ENCODE peak calls at places on chromosomes 5 and 9, in nine cellular contexts. V, Z, Q, J, S, A, U, W and M are unnamed samples.
A peak's percentile ranks its signal among the peaks of the same experiment; 100 is the strongest.

GRCh38 chr9:134433101-134433500 is 106.8 kb downstream of the RXRA start:
- DNase-seq in V (no peak), Z (peak; percentile 54), Q (no peak), J (no peak), S (peak; percentile 33), A (no peak), U (no peak), W (no peak), M (no peak)

GRCh38 chr5:982377-983237 is 26.0 kb upstream of the NKD2 start:
- DNase-seq in V (peak; percentile 64), Z (no peak), Q (peak; percentile 75), J (peak; percentile 70), S (no peak), A (no peak), U (peak; percentile 86), W (no peak), M (peak; percentile 63)

GRCh38 chr5:100746730-100747129 is 156.4 kb downstream of the ST8SIA4 start:
- DNase-seq in V (no peak), Z (no peak), Q (no peak), J (no peak), S (no peak), A (no peak), U (no peak), W (peak; percentile 13), M (no peak)

GRCh38 chr5:154276932-154277331 is 86.4 kb downstream of the GALNT10 start:
- DNase-seq in V (no peak), Z (peak; percentile 82), Q (peak; percentile 16), J (peak; percentile 52), S (peak; percentile 98), A (no peak), U (no peak), W (no peak), M (no peak)

GRCh38 chr5:11046160-11046559 is 285.1 kb upstream of the DAP start:
- DNase-seq in V (no peak), Z (no peak), Q (peak; percentile 93), J (no peak), S (no peak), A (no peak), U (peak; percentile 49), W (no peak), M (no peak)

GRCh38 chr5:172499287-172499686 is 45.0 kb upstream of the SH3PXD2B start:
- DNase-seq in V (peak; percentile 16), Z (no peak), Q (no peak), J (no peak), S (no peak), A (no peak), U (peak; percentile 4), W (no peak), M (no peak)

GRCh38 chr9:30732060-30732459 is 1652.4 kb upstream of the ACO1 start:
- DNase-seq in V (no peak), Z (no peak), Q (peak; percentile 7), J (no peak), S (no peak), A (no peak), U (peak; percentile 41), W (no peak), M (no peak)

GRCh38 chr9:26791274-26791673 is 101.3 kb downstream of the CAAP1 start:
- DNase-seq in V (no peak), Z (no peak), Q (no peak), J (no peak), S (no peak), A (no peak), U (no peak), W (no peak), M (no peak)

GRCh38 chr5:116507051-116507537 is 67.5 kb downstream of the SEMA6A start:
- DNase-seq in V (no peak), Z (no peak), Q (no peak), J (no peak), S (no peak), A (no peak), U (no peak), W (no peak), M (no peak)

GRCh38 chr9:17600962-17601593 is 22.2 kb downstream of the SH3GL2 start:
- DNase-seq in V (no peak), Z (no peak), Q (no peak), J (no peak), S (peak; percentile 64), A (no peak), U (no peak), W (no peak), M (no peak)

GRCh38 chr5:139689631-139690384 is 41.7 kb downstream of the CXXC5 start:
- DNase-seq in V (no peak), Z (no peak), Q (peak; percentile 66), J (peak; percentile 65), S (no peak), A (no peak), U (peak; percentile 67), W (no peak), M (no peak)

GRCh38 chr5:122030251-122030650 is 47.8 kb downstream of the LOX start:
- DNase-seq in V (no peak), Z (no peak), Q (no peak), J (no peak), S (no peak), A (no peak), U (no peak), W (no peak), M (no peak)
- TF ChIP-seq CTCF in V (no peak), Z (no peak), Q (no peak), J (no peak), S (no peak), A (no peak), U (peak; percentile 30), W (no peak), M (no peak)

DNA sequence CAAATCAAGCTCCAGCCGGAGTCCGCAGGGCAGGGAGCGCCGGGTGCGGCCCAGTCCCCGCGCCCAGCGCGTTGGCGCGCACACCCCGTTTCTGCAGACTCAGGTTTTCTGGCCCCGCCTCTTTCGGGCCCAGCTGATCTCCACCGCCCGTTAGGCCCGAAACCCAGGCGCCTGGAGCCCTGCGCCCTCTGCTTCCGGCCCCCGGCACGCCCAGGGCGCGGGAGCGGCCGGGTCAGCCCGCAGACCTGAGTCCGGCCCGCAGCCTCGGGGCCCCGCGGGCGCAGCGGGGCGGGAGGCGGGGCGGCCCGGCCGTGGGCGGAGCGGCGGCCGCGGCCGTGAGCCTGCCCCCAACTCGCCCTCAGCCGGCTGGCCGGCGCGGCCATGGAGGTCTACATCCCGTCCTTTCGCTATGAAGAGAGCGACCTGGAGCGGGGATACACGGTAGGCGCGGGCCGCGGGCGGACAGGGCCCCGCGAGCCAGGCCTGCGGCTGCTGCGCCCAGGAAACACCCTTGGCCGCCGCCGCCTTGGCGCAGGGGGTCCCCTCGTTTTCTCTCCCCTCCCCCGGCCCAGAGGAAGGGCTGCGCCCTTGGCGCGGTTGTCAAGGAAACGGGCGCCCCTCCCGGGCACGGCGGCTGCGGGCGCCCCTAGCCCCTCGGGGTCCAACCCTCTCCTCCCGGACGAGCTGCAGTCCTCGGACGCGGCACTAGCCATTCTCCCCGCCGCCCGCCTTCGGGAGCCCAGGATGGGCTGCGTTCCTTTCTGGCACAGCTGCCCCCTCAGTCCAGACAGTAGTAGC is at the start of gene SNX24:
- DNase-seq in V (peak; percentile 84), Z (peak; percentile 78), Q (peak; percentile 77), J (peak; percentile 91), S (peak; percentile 71), A (no peak), U (peak; percentile 87), W (peak; percentile 15), M (peak; percentile 77)
- TF ChIP-seq CTCF in V (no peak), Z (no peak), Q (no peak), J (no peak), S (no peak), A (no peak), U (no peak), W (no peak), M (no peak)

GRCh38 chr9:121645003-121645402 is 6.4 kb upstream of the DAB2IP start:
- DNase-seq in V (no peak), Z (no peak), Q (peak; percentile 93), J (no peak), S (no peak), A (no peak), U (no peak), W (no peak), M (peak; percentile 39)
- TF ChIP-seq CTCF in V (no peak), Z (no peak), Q (no peak), J (no peak), S (no peak), A (no peak), U (no peak), W (no peak), M (no peak)

DNA sequence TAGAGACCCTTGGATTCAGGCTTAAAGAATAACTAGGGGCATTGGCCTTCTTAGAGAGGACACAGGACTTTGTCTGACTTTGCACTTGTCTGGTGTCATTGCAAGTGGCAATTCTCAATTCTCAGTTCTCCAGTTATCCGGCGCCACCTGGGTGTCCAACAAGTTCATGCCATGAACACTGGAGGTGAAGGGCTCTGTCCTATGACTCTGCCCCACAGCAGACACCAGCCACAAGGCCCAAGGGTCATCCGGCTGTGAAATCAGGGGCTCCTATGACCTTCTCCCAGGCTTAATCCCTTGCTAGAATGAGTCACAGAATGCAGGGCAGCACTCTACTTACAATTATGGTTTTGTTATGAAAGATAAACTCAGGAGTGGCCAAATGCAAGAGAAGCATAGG is 391.9 kb downstream of the GADD45G start:
- DNase-seq in V (no peak), Z (no peak), Q (peak; percentile 44), J (no peak), S (no peak), A (no peak), U (no peak), W (no peak), M (no peak)
- TF ChIP-seq CTCF in V (peak; percentile 14), Z (no peak), Q (peak; percentile 30), J (no peak), S (no peak), A (peak; percentile 10), U (no peak), W (no peak), M (no peak)

GRCh38 chr5:2710910-2711309 is 40.6 kb downstream of the IRX2 start:
- DNase-seq in V (no peak), Z (no peak), Q (no peak), J (peak; percentile 47), S (no peak), A (no peak), U (no peak), W (no peak), M (no peak)
- TF ChIP-seq CTCF in V (peak; percentile 76), Z (peak; percentile 10), Q (peak; percentile 21), J (peak; percentile 22), S (no peak), A (no peak), U (peak; percentile 57), W (no peak), M (peak; percentile 76)

GRCh38 chr5:130116972-130117371 is 212.7 kb downstream of the CHSY3 start:
- DNase-seq in V (no peak), Z (no peak), Q (no peak), J (no peak), S (no peak), A (no peak), U (no peak), W (no peak), M (no peak)
- TF ChIP-seq CTCF in V (no peak), Z (no peak), Q (no peak), J (no peak), S (no peak), A (no peak), U (peak; percentile 22), W (no peak), M (no peak)